ENCODE peak calls at places on chromosomes 13 and 19, in six cellular contexts. One of them, this sample, is unnamed.

GRCh38 chr19:14091885-14092462 is 1.4 kb upstream of the SAMD1 start:
- DNase-seq in stimulated activated CD4-positive, alpha-beta T cell treated with anti-CD3 and anti-CD28 coated beads, Interleukin-2, amount 100 ng/mL, for 24 hours: no peak
- DNase-seq in psoas muscle: no peak
- DNase-seq in stimulated activated naive CD4-positive, alpha-beta T cell treated with Interleukin-2 at 50 U/mL for 16 hours: peak
- DNase-seq in Caco-2: peak
- DNase-seq in caudate nucleus: no peak
- DNase-seq in this sample: peak

GRCh38 chr19:10290439-10290875 is 705 bp downstream of the ICAM5 start:
- DNase-seq in caudate nucleus: no peak
- DNase-seq in Caco-2: peak
- DNase-seq in stimulated activated naive CD4-positive, alpha-beta T cell treated with Interleukin-2 at 50 U/mL for 16 hours: no peak
- DNase-seq in psoas muscle: no peak
- DNase-seq in stimulated activated CD4-positive, alpha-beta T cell treated with anti-CD3 and anti-CD28 coated beads, Interleukin-2, amount 100 ng/mL, for 24 hours: no peak
- DNase-seq in this sample: peak

GRCh38 chr19:50477751-50478515 is 1.3 kb upstream of the GARIN5A start:
- DNase-seq in stimulated activated naive CD4-positive, alpha-beta T cell treated with Interleukin-2 at 50 U/mL for 16 hours: no peak
- DNase-seq in Caco-2: no peak
- DNase-seq in stimulated activated CD4-positive, alpha-beta T cell treated with anti-CD3 and anti-CD28 coated beads, Interleukin-2, amount 100 ng/mL, for 24 hours: no peak
- DNase-seq in caudate nucleus: no peak
- DNase-seq in psoas muscle: no peak
- DNase-seq in this sample: no peak

GRCh38 chr13:72662548-72662947 is 64.9 kb downstream of the MZT1 start:
- DNase-seq in stimulated activated naive CD4-positive, alpha-beta T cell treated with Interleukin-2 at 50 U/mL for 16 hours: no peak
- DNase-seq in psoas muscle: no peak
- DNase-seq in caudate nucleus: no peak
- DNase-seq in stimulated activated CD4-positive, alpha-beta T cell treated with anti-CD3 and anti-CD28 coated beads, Interleukin-2, amount 100 ng/mL, for 24 hours: no peak
- DNase-seq in Caco-2: no peak
- DNase-seq in this sample: no peak

GRCh38 chr13:22740264-22740663 is 440.5 kb upstream of the SGCG start:
- DNase-seq in Caco-2: peak
- DNase-seq in psoas muscle: no peak
- DNase-seq in caudate nucleus: no peak
- DNase-seq in stimulated activated CD4-positive, alpha-beta T cell treated with anti-CD3 and anti-CD28 coated beads, Interleukin-2, amount 100 ng/mL, for 24 hours: no peak
- DNase-seq in stimulated activated naive CD4-positive, alpha-beta T cell treated with Interleukin-2 at 50 U/mL for 16 hours: no peak
- DNase-seq in this sample: peak

GRCh38 chr19:17526922-17527321 is 15.5 kb downstream of the PGLS start:
- DNase-seq in psoas muscle: no peak
- DNase-seq in caudate nucleus: no peak
- DNase-seq in stimulated activated CD4-positive, alpha-beta T cell treated with anti-CD3 and anti-CD28 coated beads, Interleukin-2, amount 100 ng/mL, for 24 hours: no peak
- DNase-seq in Caco-2: no peak
- DNase-seq in stimulated activated naive CD4-positive, alpha-beta T cell treated with Interleukin-2 at 50 U/mL for 16 hours: no peak
- DNase-seq in this sample: no peak

GRCh38 chr19:512548-513365 is 5.5 kb downstream of the TPGS1 start:
- DNase-seq in caudate nucleus: no peak
- DNase-seq in psoas muscle: no peak
- DNase-seq in Caco-2: no peak
- DNase-seq in stimulated activated naive CD4-positive, alpha-beta T cell treated with Interleukin-2 at 50 U/mL for 16 hours: no peak
- DNase-seq in stimulated activated CD4-positive, alpha-beta T cell treated with anti-CD3 and anti-CD28 coated beads, Interleukin-2, amount 100 ng/mL, for 24 hours: no peak
- DNase-seq in this sample: no peak

GRCh38 chr13:42173789-42174343 is 98.1 kb upstream of the AKAP11 start:
- DNase-seq in stimulated activated CD4-positive, alpha-beta T cell treated with anti-CD3 and anti-CD28 coated beads, Interleukin-2, amount 100 ng/mL, for 24 hours: no peak
- DNase-seq in Caco-2: no peak
- DNase-seq in stimulated activated naive CD4-positive, alpha-beta T cell treated with Interleukin-2 at 50 U/mL for 16 hours: no peak
- DNase-seq in psoas muscle: no peak
- DNase-seq in caudate nucleus: no peak
- DNase-seq in this sample: no peak

GRCh38 chr19:50636317-50637085 is 3.2 kb downstream of the SYT3 start:
- DNase-seq in caudate nucleus: no peak
- DNase-seq in psoas muscle: no peak
- DNase-seq in stimulated activated CD4-positive, alpha-beta T cell treated with anti-CD3 and anti-CD28 coated beads, Interleukin-2, amount 100 ng/mL, for 24 hours: no peak
- DNase-seq in Caco-2: no peak
- DNase-seq in stimulated activated naive CD4-positive, alpha-beta T cell treated with Interleukin-2 at 50 U/mL for 16 hours: no peak
- DNase-seq in this sample: no peak

GRCh38 chr13:98782654-98783053 is 30.2 kb upstream of the SLC15A1 start:
- DNase-seq in caudate nucleus: no peak
- DNase-seq in psoas muscle: no peak
- DNase-seq in stimulated activated naive CD4-positive, alpha-beta T cell treated with Interleukin-2 at 50 U/mL for 16 hours: no peak
- DNase-seq in Caco-2: no peak
- DNase-seq in stimulated activated CD4-positive, alpha-beta T cell treated with anti-CD3 and anti-CD28 coated beads, Interleukin-2, amount 100 ng/mL, for 24 hours: no peak
- DNase-seq in this sample: peak

GRCh38 chr19:58406818-58407657 is 1.4 kb upstream of the ZNF584 start:
- DNase-seq in stimulated activated naive CD4-positive, alpha-beta T cell treated with Interleukin-2 at 50 U/mL for 16 hours: no peak
- DNase-seq in Caco-2: peak
- DNase-seq in caudate nucleus: no peak
- DNase-seq in stimulated activated CD4-positive, alpha-beta T cell treated with anti-CD3 and anti-CD28 coated beads, Interleukin-2, amount 100 ng/mL, for 24 hours: no peak
- DNase-seq in psoas muscle: no peak
- DNase-seq in this sample: peak

GRCh38 chr19:12749938-12750521 is 1.6 kb upstream of the BEST2 start:
- DNase-seq in psoas muscle: no peak
- DNase-seq in caudate nucleus: no peak
- DNase-seq in Caco-2: no peak
- DNase-seq in stimulated activated naive CD4-positive, alpha-beta T cell treated with Interleukin-2 at 50 U/mL for 16 hours: no peak
- DNase-seq in stimulated activated CD4-positive, alpha-beta T cell treated with anti-CD3 and anti-CD28 coated beads, Interleukin-2, amount 100 ng/mL, for 24 hours: no peak
- DNase-seq in this sample: peak

GRCh38 chr19:12773571-12773970 is 1.8 kb downstream of the HOOK2 start:
- DNase-seq in psoas muscle: no peak
- DNase-seq in stimulated activated CD4-positive, alpha-beta T cell treated with anti-CD3 and anti-CD28 coated beads, Interleukin-2, amount 100 ng/mL, for 24 hours: no peak
- DNase-seq in stimulated activated naive CD4-positive, alpha-beta T cell treated with Interleukin-2 at 50 U/mL for 16 hours: no peak
- DNase-seq in caudate nucleus: no peak
- DNase-seq in Caco-2: no peak
- DNase-seq in this sample: peak

GRCh38 chr13:60312851-60313505 is 84.0 kb upstream of the TDRD3 start:
- DNase-seq in stimulated activated naive CD4-positive, alpha-beta T cell treated with Interleukin-2 at 50 U/mL for 16 hours: no peak
- DNase-seq in Caco-2: no peak
- DNase-seq in psoas muscle: no peak
- DNase-seq in stimulated activated CD4-positive, alpha-beta T cell treated with anti-CD3 and anti-CD28 coated beads, Interleukin-2, amount 100 ng/mL, for 24 hours: no peak
- DNase-seq in caudate nucleus: no peak
- DNase-seq in this sample: no peak

GRCh38 chr19:48991011-48991609 is 2.0 kb downstream of the GYS1 start:
- DNase-seq in psoas muscle: no peak
- DNase-seq in stimulated activated naive CD4-positive, alpha-beta T cell treated with Interleukin-2 at 50 U/mL for 16 hours: no peak
- DNase-seq in stimulated activated CD4-positive, alpha-beta T cell treated with anti-CD3 and anti-CD28 coated beads, Interleukin-2, amount 100 ng/mL, for 24 hours: no peak
- DNase-seq in caudate nucleus: no peak
- DNase-seq in Caco-2: no peak
- DNase-seq in this sample: no peak

GRCh38 chr13:76852991-76853390 is 33.2 kb downstream of the KCTD12 start:
- DNase-seq in psoas muscle: no peak
- DNase-seq in caudate nucleus: no peak
- DNase-seq in stimulated activated naive CD4-positive, alpha-beta T cell treated with Interleukin-2 at 50 U/mL for 16 hours: no peak
- DNase-seq in stimulated activated CD4-positive, alpha-beta T cell treated with anti-CD3 and anti-CD28 coated beads, Interleukin-2, amount 100 ng/mL, for 24 hours: no peak
- DNase-seq in Caco-2: no peak
- DNase-seq in this sample: no peak

GRCh38 chr19:12959482-12959881 is 2.5 kb upstream of the GADD45GIP1 start:
- DNase-seq in stimulated activated naive CD4-positive, alpha-beta T cell treated with Interleukin-2 at 50 U/mL for 16 hours: no peak
- DNase-seq in psoas muscle: no peak
- DNase-seq in stimulated activated CD4-positive, alpha-beta T cell treated with anti-CD3 and anti-CD28 coated beads, Interleukin-2, amount 100 ng/mL, for 24 hours: no peak
- DNase-seq in caudate nucleus: no peak
- DNase-seq in Caco-2: no peak
- DNase-seq in this sample: no peak

GRCh38 chr19:58170860-58171259 is 12.0 kb upstream of the ZNF274 start:
- DNase-seq in psoas muscle: no peak
- DNase-seq in stimulated activated naive CD4-positive, alpha-beta T cell treated with Interleukin-2 at 50 U/mL for 16 hours: no peak
- DNase-seq in caudate nucleus: no peak
- DNase-seq in stimulated activated CD4-positive, alpha-beta T cell treated with anti-CD3 and anti-CD28 coated beads, Interleukin-2, amount 100 ng/mL, for 24 hours: no peak
- DNase-seq in Caco-2: no peak
- DNase-seq in this sample: no peak

GRCh38 chr19:54430306-54431254 is 15.3 kb downstream of the TTYH1 start:
- DNase-seq in caudate nucleus: peak
- DNase-seq in Caco-2: peak
- DNase-seq in psoas muscle: no peak
- DNase-seq in stimulated activated naive CD4-positive, alpha-beta T cell treated with Interleukin-2 at 50 U/mL for 16 hours: peak
- DNase-seq in stimulated activated CD4-positive, alpha-beta T cell treated with anti-CD3 and anti-CD28 coated beads, Interleukin-2, amount 100 ng/mL, for 24 hours: peak
- DNase-seq in this sample: peak

GRCh38 chr19:6020166-6020967 is 42.4 kb upstream of the RANBP3 start:
- DNase-seq in stimulated activated CD4-positive, alpha-beta T cell treated with anti-CD3 and anti-CD28 coated beads, Interleukin-2, amount 100 ng/mL, for 24 hours: no peak
- DNase-seq in psoas muscle: no peak
- DNase-seq in stimulated activated naive CD4-positive, alpha-beta T cell treated with Interleukin-2 at 50 U/mL for 16 hours: no peak
- DNase-seq in Caco-2: peak
- DNase-seq in caudate nucleus: no peak
- DNase-seq in this sample: peak

GRCh38 chr13:111992911-111993310 is 74.0 kb upstream of the SOX1 start:
- DNase-seq in Caco-2: no peak
- DNase-seq in stimulated activated naive CD4-positive, alpha-beta T cell treated with Interleukin-2 at 50 U/mL for 16 hours: no peak
- DNase-seq in psoas muscle: no peak
- DNase-seq in caudate nucleus: no peak
- DNase-seq in stimulated activated CD4-positive, alpha-beta T cell treated with anti-CD3 and anti-CD28 coated beads, Interleukin-2, amount 100 ng/mL, for 24 hours: no peak
- DNase-seq in this sample: no peak

GRCh38 chr19:17406039-17406886 is 833 bp upstream of the BST2 start:
- DNase-seq in caudate nucleus: no peak
- DNase-seq in stimulated activated naive CD4-positive, alpha-beta T cell treated with Interleukin-2 at 50 U/mL for 16 hours: no peak
- DNase-seq in Caco-2: no peak
- DNase-seq in stimulated activated CD4-positive, alpha-beta T cell treated with anti-CD3 and anti-CD28 coated beads, Interleukin-2, amount 100 ng/mL, for 24 hours: no peak
- DNase-seq in psoas muscle: no peak
- DNase-seq in this sample: peak

GRCh38 chr13:62320129-62320724 is 904.6 kb upstream of the PCDH20 start:
- DNase-seq in Caco-2: peak
- DNase-seq in stimulated activated naive CD4-positive, alpha-beta T cell treated with Interleukin-2 at 50 U/mL for 16 hours: no peak
- DNase-seq in caudate nucleus: no peak
- DNase-seq in stimulated activated CD4-positive, alpha-beta T cell treated with anti-CD3 and anti-CD28 coated beads, Interleukin-2, amount 100 ng/mL, for 24 hours: no peak
- DNase-seq in psoas muscle: no peak
- DNase-seq in this sample: peak

GRCh38 chr13:97385146-97385545 is 48.8 kb upstream of the RAP2A start:
- DNase-seq in caudate nucleus: no peak
- DNase-seq in stimulated activated CD4-positive, alpha-beta T cell treated with anti-CD3 and anti-CD28 coated beads, Interleukin-2, amount 100 ng/mL, for 24 hours: no peak
- DNase-seq in stimulated activated naive CD4-positive, alpha-beta T cell treated with Interleukin-2 at 50 U/mL for 16 hours: no peak
- DNase-seq in psoas muscle: no peak
- DNase-seq in Caco-2: no peak
- DNase-seq in this sample: no peak

GRCh38 chr19:16445238-16446107 is 26.3 kb downstream of the EPS15L1 start:
- DNase-seq in psoas muscle: no peak
- DNase-seq in stimulated activated CD4-positive, alpha-beta T cell treated with anti-CD3 and anti-CD28 coated beads, Interleukin-2, amount 100 ng/mL, for 24 hours: no peak
- DNase-seq in stimulated activated naive CD4-positive, alpha-beta T cell treated with Interleukin-2 at 50 U/mL for 16 hours: no peak
- DNase-seq in caudate nucleus: no peak
- DNase-seq in Caco-2: peak
- DNase-seq in this sample: peak

GRCh38 chr13:41609828-41610227 is 152.5 kb downstream of the RGCC start:
- DNase-seq in Caco-2: no peak
- DNase-seq in stimulated activated CD4-positive, alpha-beta T cell treated with anti-CD3 and anti-CD28 coated beads, Interleukin-2, amount 100 ng/mL, for 24 hours: no peak
- DNase-seq in stimulated activated naive CD4-positive, alpha-beta T cell treated with Interleukin-2 at 50 U/mL for 16 hours: no peak
- DNase-seq in psoas muscle: no peak
- DNase-seq in caudate nucleus: no peak
- DNase-seq in this sample: no peak

GRCh38 chr13:114035583-114036501 is 62.0 kb upstream of the C13orf46 start:
- DNase-seq in stimulated activated CD4-positive, alpha-beta T cell treated with anti-CD3 and anti-CD28 coated beads, Interleukin-2, amount 100 ng/mL, for 24 hours: no peak
- DNase-seq in caudate nucleus: peak
- DNase-seq in Caco-2: no peak
- DNase-seq in stimulated activated naive CD4-positive, alpha-beta T cell treated with Interleukin-2 at 50 U/mL for 16 hours: no peak
- DNase-seq in psoas muscle: peak
- DNase-seq in this sample: no peak

GRCh38 chr19:21482863-21483276 is 22.5 kb upstream of the ZNF429 start:
- DNase-seq in psoas muscle: peak
- DNase-seq in Caco-2: peak
- DNase-seq in stimulated activated CD4-positive, alpha-beta T cell treated with anti-CD3 and anti-CD28 coated beads, Interleukin-2, amount 100 ng/mL, for 24 hours: peak
- DNase-seq in stimulated activated naive CD4-positive, alpha-beta T cell treated with Interleukin-2 at 50 U/mL for 16 hours: peak
- DNase-seq in caudate nucleus: no peak
- DNase-seq in this sample: peak